ENCODE peak calls at places on chromosomes 12 and 14, in ten cellular contexts. One of them, this sample, is unnamed.
A peak's percentile ranks its signal among the peaks of the same experiment; 100 is the strongest.

GRCh38 chr12:120720234-120720968 is 5.2 kb upstream of the ACADS start:
- DNase-seq in CD4-positive, alpha-beta T cell: no peak
- DNase-seq in tibial artery: peak; percentile 41
- DNase-seq in heart left ventricle: no peak
- DNase-seq in iPS DF 6.9: no peak
- DNase-seq in colonic mucosa: peak; percentile 34
- DNase-seq in psoas muscle: no peak
- DNase-seq in brain microvascular endothelial cell: peak; percentile 56
- DNase-seq in neuronal stem cell: no peak
- DNase-seq in IMR-90: peak; percentile 71
- DNase-seq in this sample: no peak

GRCh38 chr14:58193542-58193941 is 6.4 kb upstream of the ACTR10 start:
- DNase-seq in CD4-positive, alpha-beta T cell: no peak
- DNase-seq in tibial artery: no peak
- DNase-seq in heart left ventricle: no peak
- DNase-seq in iPS DF 6.9: no peak
- DNase-seq in colonic mucosa: no peak
- DNase-seq in psoas muscle: no peak
- DNase-seq in brain microvascular endothelial cell: no peak
- DNase-seq in neuronal stem cell: no peak
- DNase-seq in IMR-90: no peak
- DNase-seq in this sample: no peak

GRCh38 chr12:89731064-89731463 is 22.4 kb upstream of the ATP2B1 start:
- DNase-seq in CD4-positive, alpha-beta T cell: no peak
- DNase-seq in tibial artery: no peak
- DNase-seq in heart left ventricle: no peak
- DNase-seq in iPS DF 6.9: no peak
- DNase-seq in colonic mucosa: no peak
- DNase-seq in psoas muscle: no peak
- DNase-seq in brain microvascular endothelial cell: peak; percentile 30
- DNase-seq in neuronal stem cell: no peak
- DNase-seq in IMR-90: peak; percentile 35
- DNase-seq in this sample: no peak

GRCh38 chr14:59301354-59301753 is 112.9 kb downstream of the DAAM1 start:
- DNase-seq in CD4-positive, alpha-beta T cell: peak; percentile 3
- DNase-seq in tibial artery: no peak
- DNase-seq in heart left ventricle: no peak
- DNase-seq in iPS DF 6.9: no peak
- DNase-seq in colonic mucosa: no peak
- DNase-seq in psoas muscle: no peak
- DNase-seq in brain microvascular endothelial cell: no peak
- DNase-seq in neuronal stem cell: no peak
- DNase-seq in IMR-90: no peak
- DNase-seq in this sample: no peak

GRCh38 chr12:65215449-65215848 is 46.1 kb downstream of the LEMD3 start:
- DNase-seq in CD4-positive, alpha-beta T cell: no peak
- DNase-seq in tibial artery: no peak
- DNase-seq in heart left ventricle: no peak
- DNase-seq in iPS DF 6.9: no peak
- DNase-seq in colonic mucosa: no peak
- DNase-seq in psoas muscle: no peak
- DNase-seq in brain microvascular endothelial cell: no peak
- DNase-seq in neuronal stem cell: no peak
- DNase-seq in IMR-90: no peak
- DNase-seq in this sample: no peak

GRCh38 chr14:36068777-36069534 is 107.6 kb downstream of the PTCSC3 start:
- DNase-seq in CD4-positive, alpha-beta T cell: no peak
- DNase-seq in tibial artery: no peak
- DNase-seq in heart left ventricle: no peak
- DNase-seq in iPS DF 6.9: no peak
- DNase-seq in colonic mucosa: no peak
- DNase-seq in psoas muscle: no peak
- DNase-seq in brain microvascular endothelial cell: peak; percentile 8
- DNase-seq in neuronal stem cell: no peak
- DNase-seq in IMR-90: peak; percentile 21
- DNase-seq in this sample: no peak

GRCh38 chr14:21206753-21207684 is 51.2 kb upstream of the OR5AU1 start:
- DNase-seq in CD4-positive, alpha-beta T cell: no peak
- DNase-seq in tibial artery: no peak
- DNase-seq in heart left ventricle: no peak
- DNase-seq in iPS DF 6.9: no peak
- DNase-seq in colonic mucosa: no peak
- DNase-seq in psoas muscle: no peak
- DNase-seq in brain microvascular endothelial cell: no peak
- DNase-seq in neuronal stem cell: no peak
- DNase-seq in IMR-90: no peak
- DNase-seq in this sample: no peak

GRCh38 chr12:133106253-133106652 is 23.8 kb downstream of the ZNF891 start:
- DNase-seq in CD4-positive, alpha-beta T cell: no peak
- DNase-seq in tibial artery: no peak
- DNase-seq in heart left ventricle: no peak
- DNase-seq in iPS DF 6.9: no peak
- DNase-seq in colonic mucosa: no peak
- DNase-seq in psoas muscle: no peak
- DNase-seq in brain microvascular endothelial cell: no peak
- DNase-seq in neuronal stem cell: no peak
- DNase-seq in IMR-90: no peak
- DNase-seq in this sample: no peak

GRCh38 chr12:116278259-116278595 is 734 bp upstream of the MED13L start:
- DNase-seq in CD4-positive, alpha-beta T cell: no peak
- DNase-seq in tibial artery: no peak
- DNase-seq in heart left ventricle: no peak
- DNase-seq in iPS DF 6.9: no peak
- DNase-seq in colonic mucosa: no peak
- DNase-seq in psoas muscle: no peak
- DNase-seq in brain microvascular endothelial cell: no peak
- DNase-seq in neuronal stem cell: no peak
- DNase-seq in IMR-90: no peak
- DNase-seq in this sample: no peak

GRCh38 chr14:68285421-68286179 is 466.0 kb downstream of the RAD51B start:
- DNase-seq in CD4-positive, alpha-beta T cell: peak; percentile 22
- DNase-seq in tibial artery: no peak
- DNase-seq in heart left ventricle: no peak
- DNase-seq in iPS DF 6.9: no peak
- DNase-seq in colonic mucosa: no peak
- DNase-seq in psoas muscle: no peak
- DNase-seq in brain microvascular endothelial cell: no peak
- DNase-seq in neuronal stem cell: no peak
- DNase-seq in IMR-90: no peak
- DNase-seq in this sample: no peak

GRCh38 chr14:94449930-94450329 is 2.7 kb downstream of the SERPINA11 start:
- DNase-seq in CD4-positive, alpha-beta T cell: no peak
- DNase-seq in tibial artery: no peak
- DNase-seq in heart left ventricle: no peak
- DNase-seq in iPS DF 6.9: no peak
- DNase-seq in colonic mucosa: no peak
- DNase-seq in psoas muscle: no peak
- DNase-seq in brain microvascular endothelial cell: no peak
- DNase-seq in neuronal stem cell: no peak
- DNase-seq in IMR-90: no peak
- DNase-seq in this sample: no peak

GRCh38 chr14:57136669-57137068 is 132.0 kb downstream of the EXOC5 start:
- DNase-seq in CD4-positive, alpha-beta T cell: no peak
- DNase-seq in tibial artery: no peak
- DNase-seq in heart left ventricle: no peak
- DNase-seq in iPS DF 6.9: no peak
- DNase-seq in colonic mucosa: no peak
- DNase-seq in psoas muscle: peak; percentile 13
- DNase-seq in brain microvascular endothelial cell: no peak
- DNase-seq in neuronal stem cell: no peak
- DNase-seq in IMR-90: no peak
- DNase-seq in this sample: no peak

GRCh38 chr14:64718762-64719161 is 14.5 kb downstream of the PLEKHG3 start:
- DNase-seq in CD4-positive, alpha-beta T cell: no peak
- DNase-seq in tibial artery: no peak
- DNase-seq in heart left ventricle: no peak
- DNase-seq in iPS DF 6.9: no peak
- DNase-seq in colonic mucosa: no peak
- DNase-seq in psoas muscle: no peak
- DNase-seq in brain microvascular endothelial cell: no peak
- DNase-seq in neuronal stem cell: no peak
- DNase-seq in IMR-90: no peak
- DNase-seq in this sample: no peak

GRCh38 chr14:50837850-50838470 is 7.0 kb upstream of the NIN start:
- DNase-seq in CD4-positive, alpha-beta T cell: no peak
- DNase-seq in tibial artery: no peak
- DNase-seq in heart left ventricle: no peak
- DNase-seq in iPS DF 6.9: no peak
- DNase-seq in colonic mucosa: no peak
- DNase-seq in psoas muscle: no peak
- DNase-seq in brain microvascular endothelial cell: no peak
- DNase-seq in neuronal stem cell: no peak
- DNase-seq in IMR-90: no peak
- DNase-seq in this sample: no peak

DNA sequence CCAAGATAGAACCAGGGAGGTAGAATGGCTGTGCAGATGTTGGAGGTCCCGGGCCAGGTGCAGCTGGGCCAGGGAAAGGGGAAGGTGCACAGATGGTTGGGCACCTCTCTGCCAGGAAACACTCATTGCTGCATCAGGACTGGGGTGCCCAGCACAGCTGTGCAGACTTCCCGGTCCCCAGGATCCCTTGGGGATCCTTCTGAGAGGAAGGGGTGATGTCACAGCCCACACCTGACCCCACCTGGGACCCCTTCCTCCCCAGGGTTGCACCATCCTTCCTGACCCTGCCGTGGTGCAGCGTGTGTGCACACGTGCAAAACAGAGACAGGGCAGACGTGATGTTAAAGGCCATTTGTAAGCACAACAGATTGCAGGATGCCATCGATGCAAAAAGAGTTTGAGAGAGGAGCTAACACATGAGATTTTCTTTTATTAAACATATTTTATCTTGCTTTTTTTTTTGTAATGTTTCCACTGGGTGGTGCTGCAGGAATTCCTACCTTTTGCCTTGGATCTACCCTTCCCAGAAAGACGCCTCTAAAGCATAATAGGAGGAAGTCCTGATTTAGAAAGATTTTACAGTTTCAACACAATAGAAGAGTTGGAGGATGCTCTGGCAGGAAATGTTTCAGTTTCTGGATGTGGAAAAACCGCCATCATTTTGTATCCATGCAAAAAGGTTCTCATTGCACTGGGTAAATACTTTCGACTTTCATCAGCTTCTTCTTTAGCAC is 14.8 kb downstream of the ELK3 start:
- DNase-seq in CD4-positive, alpha-beta T cell: no peak
- DNase-seq in tibial artery: no peak
- DNase-seq in heart left ventricle: no peak
- DNase-seq in iPS DF 6.9: no peak
- DNase-seq in colonic mucosa: no peak
- DNase-seq in psoas muscle: no peak
- DNase-seq in brain microvascular endothelial cell: no peak
- DNase-seq in neuronal stem cell: no peak
- DNase-seq in IMR-90: no peak
- DNase-seq in this sample: no peak
- H3K27ac ChIP-seq in CD4-positive, alpha-beta T cell: peak overlapping the region; percentile 46
- H3K27ac ChIP-seq in tibial artery: no peak overlapping the region
- H3K27ac ChIP-seq in heart left ventricle: peak overlapping the region; percentile 16
- H3K27ac ChIP-seq in iPS DF 6.9: no peak overlapping the region
- H3K27ac ChIP-seq in colonic mucosa: no peak overlapping the region
- H3K27ac ChIP-seq in psoas muscle: peak overlapping the region; percentile 18
- H3K27ac ChIP-seq in brain microvascular endothelial cell: peak overlapping the region; percentile 89
- H3K27ac ChIP-seq in neuronal stem cell: no peak overlapping the region
- H3K27ac ChIP-seq in IMR-90: no peak overlapping the region
- H3K27ac ChIP-seq in this sample: peak overlapping the region; percentile 13

GRCh38 chr14:100348253-100348729 is 25.2 kb downstream of the SLC25A47 start:
- DNase-seq in CD4-positive, alpha-beta T cell: no peak
- DNase-seq in tibial artery: no peak
- DNase-seq in heart left ventricle: no peak
- DNase-seq in iPS DF 6.9: no peak
- DNase-seq in colonic mucosa: no peak
- DNase-seq in psoas muscle: no peak
- DNase-seq in brain microvascular endothelial cell: no peak
- DNase-seq in neuronal stem cell: no peak
- DNase-seq in IMR-90: no peak
- DNase-seq in this sample: no peak
- H3K27ac ChIP-seq in CD4-positive, alpha-beta T cell: no peak overlapping the region
- H3K27ac ChIP-seq in tibial artery: no peak overlapping the region
- H3K27ac ChIP-seq in heart left ventricle: no peak overlapping the region
- H3K27ac ChIP-seq in iPS DF 6.9: no peak overlapping the region
- H3K27ac ChIP-seq in colonic mucosa: no peak overlapping the region
- H3K27ac ChIP-seq in psoas muscle: no peak overlapping the region
- H3K27ac ChIP-seq in brain microvascular endothelial cell: no peak overlapping the region
- H3K27ac ChIP-seq in neuronal stem cell: no peak overlapping the region
- H3K27ac ChIP-seq in IMR-90: no peak overlapping the region
- H3K27ac ChIP-seq in this sample: no peak overlapping the region

GRCh38 chr14:102592969-102593840 is 756 bp downstream of the RCOR1 start:
- DNase-seq in CD4-positive, alpha-beta T cell: peak; percentile 46
- DNase-seq in tibial artery: peak; percentile 35
- DNase-seq in heart left ventricle: peak; percentile 77
- DNase-seq in iPS DF 6.9: no peak
- DNase-seq in colonic mucosa: peak; percentile 41
- DNase-seq in psoas muscle: peak; percentile 60
- DNase-seq in brain microvascular endothelial cell: no peak
- DNase-seq in neuronal stem cell: peak; percentile 48
- DNase-seq in IMR-90: peak; percentile 26
- DNase-seq in this sample: peak; percentile 43

GRCh38 chr14:102591944-102592772 is at the start of gene RCOR1:
- DNase-seq in CD4-positive, alpha-beta T cell: peak; percentile 98
- DNase-seq in tibial artery: peak; percentile 96
- DNase-seq in heart left ventricle: peak; percentile 99
- DNase-seq in iPS DF 6.9: peak; percentile 85
- DNase-seq in colonic mucosa: peak; percentile 99
- DNase-seq in psoas muscle: peak; percentile 99
- DNase-seq in brain microvascular endothelial cell: peak; percentile 96
- DNase-seq in neuronal stem cell: peak; percentile 97
- DNase-seq in IMR-90: peak; percentile 97
- DNase-seq in this sample: peak; percentile 97

GRCh38 chr14:102593841-102594170 is 1.4 kb downstream of the RCOR1 start:
- DNase-seq in CD4-positive, alpha-beta T cell: no peak
- DNase-seq in tibial artery: no peak
- DNase-seq in heart left ventricle: no peak
- DNase-seq in iPS DF 6.9: no peak
- DNase-seq in colonic mucosa: no peak
- DNase-seq in psoas muscle: no peak
- DNase-seq in brain microvascular endothelial cell: no peak
- DNase-seq in neuronal stem cell: no peak
- DNase-seq in IMR-90: no peak
- DNase-seq in this sample: no peak

GRCh38 chr14:102591372-102591943 is 991 bp upstream of the RCOR1 start:
- DNase-seq in CD4-positive, alpha-beta T cell: peak; percentile 11
- DNase-seq in tibial artery: peak; percentile 42
- DNase-seq in heart left ventricle: peak; percentile 67
- DNase-seq in iPS DF 6.9: no peak
- DNase-seq in colonic mucosa: peak; percentile 54
- DNase-seq in psoas muscle: peak; percentile 37
- DNase-seq in brain microvascular endothelial cell: no peak
- DNase-seq in neuronal stem cell: no peak
- DNase-seq in IMR-90: peak; percentile 29
- DNase-seq in this sample: peak; percentile 41

GRCh38 chr14:102594514-102595175 is 2.2 kb downstream of the RCOR1 start:
- DNase-seq in CD4-positive, alpha-beta T cell: peak; percentile 32
- DNase-seq in tibial artery: peak; percentile 74
- DNase-seq in heart left ventricle: no peak
- DNase-seq in iPS DF 6.9: no peak
- DNase-seq in colonic mucosa: peak; percentile 86
- DNase-seq in psoas muscle: peak; percentile 62
- DNase-seq in brain microvascular endothelial cell: peak; percentile 68
- DNase-seq in neuronal stem cell: no peak
- DNase-seq in IMR-90: peak; percentile 69
- DNase-seq in this sample: peak; percentile 77
- H3K27ac ChIP-seq in CD4-positive, alpha-beta T cell: no peak overlapping the region
- H3K27ac ChIP-seq in tibial artery: no peak overlapping the region
- H3K27ac ChIP-seq in heart left ventricle: no peak overlapping the region
- H3K27ac ChIP-seq in iPS DF 6.9: no peak overlapping the region
- H3K27ac ChIP-seq in colonic mucosa: peak overlapping the region; percentile 89
- H3K27ac ChIP-seq in psoas muscle: peak overlapping the region; percentile 4
- H3K27ac ChIP-seq in brain microvascular endothelial cell: no peak overlapping the region
- H3K27ac ChIP-seq in neuronal stem cell: no peak overlapping the region
- H3K27ac ChIP-seq in IMR-90: no peak overlapping the region
- H3K27ac ChIP-seq in this sample: no peak overlapping the region

GRCh38 chr12:46358325-46358700 is 14.3 kb downstream of the SLC38A2 start:
- DNase-seq in CD4-positive, alpha-beta T cell: no peak
- DNase-seq in tibial artery: no peak
- DNase-seq in heart left ventricle: no peak
- DNase-seq in iPS DF 6.9: no peak
- DNase-seq in colonic mucosa: no peak
- DNase-seq in psoas muscle: no peak
- DNase-seq in brain microvascular endothelial cell: no peak
- DNase-seq in neuronal stem cell: no peak
- DNase-seq in IMR-90: no peak
- DNase-seq in this sample: no peak
- H3K27ac ChIP-seq in CD4-positive, alpha-beta T cell: no peak overlapping the region
- H3K27ac ChIP-seq in tibial artery: no peak overlapping the region
- H3K27ac ChIP-seq in heart left ventricle: no peak overlapping the region
- H3K27ac ChIP-seq in iPS DF 6.9: no peak overlapping the region
- H3K27ac ChIP-seq in colonic mucosa: no peak overlapping the region
- H3K27ac ChIP-seq in psoas muscle: peak overlapping the region; percentile 36
- H3K27ac ChIP-seq in brain microvascular endothelial cell: no peak overlapping the region
- H3K27ac ChIP-seq in neuronal stem cell: no peak overlapping the region
- H3K27ac ChIP-seq in IMR-90: no peak overlapping the region
- H3K27ac ChIP-seq in this sample: no peak overlapping the region